ENCODE peak calls at places on chromosomes 1 and 21, in nine cellular contexts. P is T-helper 1 cell; F is lower leg skin; M is stimulated activated CD4-positive, alpha-beta T cell treated with anti-CD3 and anti-CD28 coated beads, TNF-alpha, amount 100 ng/mL, for 4 hours; E is astrocyte of the cerebellum; I is EH; Y is myocyte; J is activated CD4-positive, CD25-positive, alpha-beta regulatory T cell; T is iPS-NIHi11. N is an unnamed sample.

GRCh38 chr21:36321325-36322082 is 1.5 kb downstream of the MORC3 start:
- DNase-seq in Y (peak; percentile 78), J (no peak), T (peak; percentile 31), I (peak; percentile 52), M (no peak), E (no peak), F (no peak), P (no peak), N (peak; percentile 84)

GRCh38 chr1:166573199-166573598 is 266.1 kb upstream of the POGK start:
- DNase-seq in P (no peak), T (no peak), F (no peak), I (no peak), E (no peak), Y (no peak), M (no peak), J (no peak), N (no peak)

GRCh38 chr1:231748744-231749143 is 122.2 kb downstream of the DISC1 start:
- DNase-seq in I (peak; percentile 7), T (no peak), Y (peak; percentile 59), J (no peak), E (no peak), M (no peak), F (no peak), P (no peak), N (no peak)

GRCh38 chr1:172821609-172822274 is 162.8 kb downstream of the FASLG start:
- DNase-seq in T (no peak), F (no peak), P (no peak), M (no peak), E (no peak), J (no peak), Y (peak; percentile 91), I (peak; percentile 80), N (no peak)

GRCh38 chr21:32099812-32100416 is 178.9 kb downstream of the MIS18A start:
- DNase-seq in M (no peak), T (peak; percentile 25), I (peak; percentile 26), E (no peak), P (no peak), J (no peak), F (no peak), Y (no peak), N (no peak)

GRCh38 chr1:53987880-53988279 is 30.1 kb downstream of the LDLRAD1 start:
- DNase-seq in F (no peak), E (no peak), I (peak; percentile 44), Y (no peak), M (no peak), P (no peak), T (no peak), J (no peak), N (no peak)

GRCh38 chr1:163528710-163529348 is 207.1 kb downstream of the NUF2 start:
- DNase-seq in I (peak; percentile 31), F (no peak), E (peak; percentile 24), P (no peak), Y (peak; percentile 53), M (no peak), T (no peak), J (no peak), N (peak; percentile 43)

GRCh38 chr1:46757256-46757955 is 38.5 kb upstream of the EFCAB14 start:
- DNase-seq in P (no peak), T (peak; percentile 50), F (no peak), M (no peak), Y (no peak), E (no peak), J (no peak), I (no peak), N (no peak)

GRCh38 chr21:34128674-34129038 is 55.3 kb downstream of the MRPS6 start:
- DNase-seq in M (no peak), J (no peak), E (no peak), I (no peak), P (no peak), Y (no peak), T (no peak), F (no peak), N (no peak)

GRCh38 chr21:41240040-41240439 is 72.1 kb downstream of the BACE2 start:
- DNase-seq in P (no peak), I (no peak), M (no peak), F (peak; percentile 69), T (no peak), Y (no peak), E (no peak), J (no peak), N (no peak)

GRCh38 chr1:1355376-1355775 is 3.0 kb downstream of the MXRA8 start:
- DNase-seq in F (no peak), P (no peak), Y (no peak), E (no peak), I (peak; percentile 61), M (no peak), T (no peak), J (no peak), N (peak; percentile 55)

GRCh38 chr21:45015469-45015860 is 58.9 kb upstream of the ADARB1 start:
- DNase-seq in F (no peak), T (no peak), M (no peak), J (no peak), E (no peak), Y (no peak), P (no peak), I (no peak), N (no peak)

GRCh38 chr21:45886610-45887026 is 95.0 kb upstream of the COL6A1 start:
- DNase-seq in P (no peak), F (no peak), J (no peak), E (no peak), M (no peak), T (no peak), Y (no peak), I (no peak), N (no peak)

GRCh38 chr1:17567582-17567981 is 28.1 kb downstream of the ARHGEF10L start:
- DNase-seq in T (no peak), P (no peak), I (peak; percentile 85), J (no peak), Y (no peak), E (no peak), F (no peak), M (no peak), N (no peak)

GRCh38 chr1:226125097-226125630 is 61.4 kb downstream of the ACBD3 start:
- DNase-seq in F (peak; percentile 97), M (peak; percentile 86), P (peak; percentile 76), Y (peak; percentile 78), J (peak; percentile 69), I (peak; percentile 75), T (peak; percentile 78), E (peak; percentile 49), N (peak; percentile 81)

GRCh38 chr1:31987231-31987630 is 26.4 kb upstream of the KHDRBS1 start:
- DNase-seq in M (no peak), F (no peak), T (peak; percentile 24), E (peak; percentile 24), J (no peak), I (peak; percentile 43), Y (no peak), P (no peak), N (no peak)

GRCh38 chr21:14737922-14738321 is 191.8 kb upstream of the SAMSN1 start:
- DNase-seq in P (peak; percentile 8), M (no peak), T (peak; percentile 25), E (peak; percentile 9), I (peak; percentile 19), F (no peak), J (peak; percentile 16), Y (peak; percentile 16), N (peak; percentile 35)

GRCh38 chr1:68120136-68120791 is 69.8 kb upstream of the DIRAS3 start:
- DNase-seq in F (no peak), J (no peak), M (no peak), E (peak; percentile 75), Y (peak; percentile 82), T (peak; percentile 74), P (no peak), I (peak; percentile 84), N (peak; percentile 84)

GRCh38 chr1:155309423-155310021 is 856 bp downstream of the FDPS start:
- DNase-seq in Y (peak; percentile 50), T (no peak), E (no peak), J (no peak), P (no peak), M (no peak), I (peak; percentile 27), F (no peak), N (peak; percentile 65)

GRCh38 chr1:185305419-185305818 is 11.6 kb downstream of the IVNS1ABP start:
- DNase-seq in F (no peak), Y (no peak), E (no peak), M (no peak), T (no peak), P (no peak), I (no peak), J (no peak), N (no peak)

GRCh38 chr1:38138498-38139233 is 92.1 kb upstream of the POU3F1 start:
- DNase-seq in P (no peak), T (peak; percentile 66), E (peak; percentile 98), Y (peak; percentile 99), I (peak; percentile 98), M (no peak), J (no peak), F (peak; percentile 88), N (peak; percentile 65)

GRCh38 chr1:117695796-117696505 is 90.1 kb downstream of the TENT5C start:
- DNase-seq in J (no peak), M (no peak), Y (peak; percentile 68), I (peak; percentile 96), T (no peak), F (no peak), E (no peak), P (no peak), N (peak; percentile 88)